ENCODE peak calls at places on chromosomes 5 and 9, in eight cellular contexts. R is H54, W is GM19239, Y is fibroblast of pulmonary artery, M is T-cell, Z is transverse colon, N is stomach, V is A549. Q is an unnamed sample.
A peak's percentile ranks its signal among the peaks of the same experiment; 100 is the strongest.

GRCh38 chr9:137311171-137311970 is 9.3 kb upstream of the NRARP start:
- DNase-seq in Y (peak; percentile 26), N (peak; percentile 90), W (no peak), M (no peak), V (no peak), Z (peak; percentile 92), R (no peak), Q (no peak)

GRCh38 chr9:2227468-2227867 is 212.3 kb downstream of the SMARCA2 start:
- DNase-seq in R (no peak), V (no peak), Y (peak; percentile 90), Z (no peak), M (no peak), N (no peak), W (no peak), Q (no peak)

GRCh38 chr9:111839387-111839786 is 44.6 kb upstream of the SHOC1 start:
- DNase-seq in N (no peak), M (no peak), Z (no peak), Y (peak; percentile 75), W (no peak), V (no peak), R (no peak), Q (no peak)

GRCh38 chr9:7045361-7045760 is 287.6 kb downstream of the KDM4C start:
- DNase-seq in W (no peak), M (no peak), R (no peak), Z (no peak), N (no peak), Y (peak; percentile 7), V (no peak), Q (no peak)

GRCh38 chr9:81391457-81391825 is 297.9 kb downstream of the TLE1 start:
- DNase-seq in Z (no peak), R (no peak), Y (no peak), M (no peak), W (no peak), N (no peak), V (no peak), Q (no peak)

GRCh38 chr5:37375091-37375490 is 4.0 kb upstream of the WDR70 start:
- DNase-seq in N (no peak), R (no peak), W (no peak), V (no peak), Y (no peak), M (no peak), Z (no peak), Q (no peak)

GRCh38 chr5:28305891-28306290 is 1267.5 kb upstream of the CDH9 start:
- DNase-seq in R (no peak), W (no peak), Y (peak; percentile 9), Z (no peak), N (no peak), V (no peak), M (no peak), Q (no peak)

GRCh38 chr5:125410501-125411162 is 664.2 kb upstream of the ZNF608 start:
- DNase-seq in Y (peak; percentile 80), M (no peak), W (no peak), Z (no peak), R (no peak), N (no peak), V (no peak), Q (no peak)

GRCh38 chr5:33649801-33650482 is 209.2 kb downstream of the TARS1 start:
- DNase-seq in N (no peak), V (no peak), M (no peak), R (no peak), Z (no peak), Y (peak; percentile 36), W (no peak), Q (no peak)

GRCh38 chr5:148012806-148013205 is 51.0 kb upstream of the SPINK5 start:
- DNase-seq in W (no peak), R (no peak), M (no peak), V (no peak), Z (no peak), N (no peak), Y (no peak), Q (no peak)

GRCh38 chr5:522899-523657 is 1.2 kb downstream of the SLC9A3 start:
- DNase-seq in Y (no peak), V (peak; percentile 35), M (no peak), Z (peak; percentile 55), W (no peak), R (no peak), N (peak; percentile 38), Q (peak; percentile 34)

GRCh38 chr5:132095077-132095744 is 21.6 kb downstream of the CSF2 start:
- DNase-seq in Y (no peak), R (no peak), W (no peak), V (no peak), Z (no peak), M (no peak), N (no peak), Q (no peak)

GRCh38 chr5:35781181-35781580 is 75.5 kb upstream of the IL7R start:
- DNase-seq in M (no peak), R (no peak), N (no peak), Z (no peak), Y (no peak), V (no peak), W (no peak), Q (no peak)

GRCh38 chr5:149747141-149747832 is 17.2 kb downstream of the PPARGC1B start:
- DNase-seq in R (no peak), Y (no peak), V (no peak), W (no peak), Z (peak; percentile 94), N (peak; percentile 90), M (no peak), Q (peak; percentile 62)

GRCh38 chr5:126658526-126658925 is 57.8 kb downstream of the PHAX start:
- DNase-seq in V (no peak), Y (no peak), N (no peak), Z (no peak), M (no peak), R (no peak), W (no peak), Q (no peak)

GRCh38 chr5:93571111-93571977 is 9.7 kb downstream of the NR2F1-AS1 start:
- DNase-seq in Y (no peak), R (no peak), W (no peak), V (no peak), Z (no peak), M (no peak), N (no peak), Q (no peak)

GRCh38 chr5:168443533-168443932 is 42.7 kb upstream of the RARS1 start:
- DNase-seq in Z (no peak), W (no peak), V (no peak), R (no peak), Y (no peak), M (no peak), N (no peak), Q (no peak)

GRCh38 chr9:121770415-121771273 is 119.2 kb downstream of the DAB2IP start:
- DNase-seq in Z (no peak), W (no peak), V (no peak), Y (peak; percentile 60), R (peak; percentile 60), N (no peak), M (no peak), Q (peak; percentile 1)

GRCh38 chr9:109945571-109945970 is 165.6 kb downstream of the PALM2AKAP2 start:
- DNase-seq in R (no peak), Z (no peak), W (no peak), M (no peak), Y (no peak), N (no peak), V (no peak), Q (no peak)

GRCh38 chr5:107313921-107314320 is 356.8 kb downstream of the EFNA5 start:
- DNase-seq in Y (no peak), N (no peak), R (no peak), Z (no peak), V (no peak), W (no peak), M (no peak), Q (no peak)

GRCh38 chr9:86368871-86369521 is 14.8 kb upstream of the TUT7 start:
- DNase-seq in M (no peak), N (no peak), Y (peak; percentile 98), V (no peak), Z (no peak), W (no peak), R (no peak), Q (no peak)

GRCh38 chr9:4604678-4605095 is 57.4 kb upstream of the PLPP6 start:
- DNase-seq in N (peak; percentile 79), Z (peak; percentile 73), Y (peak; percentile 73), R (peak; percentile 34), M (peak; percentile 54), W (peak; percentile 36), V (peak; percentile 68), Q (peak; percentile 75)

GRCh38 chr5:87526131-87526530 is 113.4 kb upstream of the CCNH start:
- DNase-seq in V (no peak), Y (no peak), Z (no peak), R (no peak), N (no peak), W (no peak), M (no peak), Q (no peak)

GRCh38 chr5:28344803-28345433 is 1306.5 kb upstream of the CDH9 start:
- DNase-seq in M (no peak), Z (no peak), N (no peak), R (peak; percentile 3), W (no peak), Y (peak; percentile 62), V (no peak), Q (no peak)

GRCh38 chr5:115601709-115602584 is at the start of gene TICAM2:
- DNase-seq in W (peak; percentile 59), N (peak; percentile 56), V (peak; percentile 52), Y (peak; percentile 46), M (peak; percentile 58), R (peak; percentile 65), Z (peak; percentile 68), Q (peak; percentile 55)

GRCh38 chr5:100644206-100644605 is 109.0 kb downstream of the FAM174A start:
- DNase-seq in Y (no peak), Z (no peak), R (no peak), N (no peak), M (no peak), V (no peak), W (no peak), Q (peak; percentile 86)

GRCh38 chr9:129069128-129069824 is 11.6 kb upstream of the DOLPP1 start:
- DNase-seq in Y (peak; percentile 19), R (no peak), Z (peak; percentile 71), W (peak; percentile 53), M (peak; percentile 55), V (no peak), N (peak; percentile 92), Q (no peak)

GRCh38 chr5:568061-568781 is 43.9 kb upstream of the CEP72 start:
- DNase-seq in Z (no peak), V (no peak), R (no peak), W (no peak), M (no peak), Y (no peak), N (no peak), Q (no peak)

GRCh38 chr5:109486200-109486804 is 76.5 kb upstream of the PJA2 start:
- DNase-seq in N (no peak), Y (no peak), W (no peak), M (no peak), V (no peak), R (no peak), Z (no peak), Q (no peak)

GRCh38 chr5:77230727-77231469 is 20.4 kb downstream of the PDE8B start:
- DNase-seq in Z (no peak), Y (peak; percentile 4), V (no peak), N (no peak), R (no peak), W (no peak), M (no peak), Q (no peak)

GRCh38 chr5:29896651-29897050 is 1296.8 kb upstream of the CDH6 start:
- DNase-seq in Y (no peak), Z (no peak), R (no peak), M (no peak), V (no peak), W (no peak), N (no peak), Q (no peak)

GRCh38 chr9:19998153-19998552 is 209.3 kb upstream of the SLC24A2 start:
- DNase-seq in W (no peak), N (no peak), Z (no peak), M (no peak), V (no peak), Y (peak; percentile 60), R (no peak), Q (no peak)

Q was measured in thyroid gland.